ENCODE peak calls at places on chromosomes 7 and 10, in ten cellular contexts. One of them, this sample, is unnamed.

GRCh38 chr7:70208236-70209063 is 610.2 kb downstream of the AUTS2 start:
- DNase-seq in AG04450: no peak
- DNase-seq in A549: no peak
- DNase-seq in upper lobe of right lung: no peak
- DNase-seq in cardiac fibroblast: no peak
- DNase-seq in heart left ventricle: no peak
- DNase-seq in GM12865: no peak
- DNase-seq in uterus: no peak
- DNase-seq in psoas muscle: no peak
- DNase-seq in small intestine: peak
- DNase-seq in this sample: no peak

GRCh38 chr7:16034353-16034752 is 347.9 kb upstream of the MEOX2 start:
- DNase-seq in A549: no peak
- DNase-seq in psoas muscle: no peak
- DNase-seq in GM12865: no peak
- DNase-seq in heart left ventricle: no peak
- DNase-seq in cardiac fibroblast: no peak
- DNase-seq in AG04450: no peak
- DNase-seq in small intestine: no peak
- DNase-seq in upper lobe of right lung: no peak
- DNase-seq in uterus: no peak
- DNase-seq in this sample: no peak

GRCh38 chr10:120788756-120789155 is 62.4 kb upstream of the WDR11 start:
- DNase-seq in upper lobe of right lung: no peak
- DNase-seq in A549: no peak
- DNase-seq in uterus: no peak
- DNase-seq in psoas muscle: no peak
- DNase-seq in AG04450: no peak
- DNase-seq in heart left ventricle: no peak
- DNase-seq in small intestine: no peak
- DNase-seq in GM12865: no peak
- DNase-seq in cardiac fibroblast: no peak
- DNase-seq in this sample: no peak

GRCh38 chr10:51905050-51905449 is 205.7 kb upstream of the CSTF2T start:
- DNase-seq in small intestine: no peak
- DNase-seq in psoas muscle: no peak
- DNase-seq in heart left ventricle: no peak
- DNase-seq in A549: no peak
- DNase-seq in upper lobe of right lung: no peak
- DNase-seq in GM12865: no peak
- DNase-seq in uterus: no peak
- DNase-seq in AG04450: no peak
- DNase-seq in cardiac fibroblast: no peak
- DNase-seq in this sample: no peak

GRCh38 chr10:13990392-13990805 is 340.3 kb downstream of the FRMD4A start:
- DNase-seq in A549: no peak
- DNase-seq in GM12865: no peak
- DNase-seq in heart left ventricle: peak
- DNase-seq in upper lobe of right lung: no peak
- DNase-seq in psoas muscle: peak
- DNase-seq in small intestine: no peak
- DNase-seq in uterus: peak
- DNase-seq in AG04450: no peak
- DNase-seq in cardiac fibroblast: peak
- DNase-seq in this sample: no peak

GRCh38 chr7:102434039-102434481 is 685 bp downstream of the ORAI2 start:
- DNase-seq in uterus: no peak
- DNase-seq in heart left ventricle: no peak
- DNase-seq in upper lobe of right lung: no peak
- DNase-seq in AG04450: no peak
- DNase-seq in small intestine: no peak
- DNase-seq in A549: peak
- DNase-seq in GM12865: no peak
- DNase-seq in psoas muscle: no peak
- DNase-seq in cardiac fibroblast: peak
- DNase-seq in this sample: peak

GRCh38 chr10:110407301-110408170 is 90.2 kb upstream of the DUSP5 start:
- DNase-seq in A549: no peak
- DNase-seq in small intestine: no peak
- DNase-seq in GM12865: no peak
- DNase-seq in AG04450: no peak
- DNase-seq in uterus: no peak
- DNase-seq in psoas muscle: no peak
- DNase-seq in upper lobe of right lung: no peak
- DNase-seq in cardiac fibroblast: no peak
- DNase-seq in heart left ventricle: no peak
- DNase-seq in this sample: no peak

GRCh38 chr10:62911210-62911963 is 95.2 kb upstream of the EGR2 start:
- DNase-seq in uterus: no peak
- DNase-seq in GM12865: no peak
- DNase-seq in psoas muscle: no peak
- DNase-seq in cardiac fibroblast: peak
- DNase-seq in heart left ventricle: no peak
- DNase-seq in A549: no peak
- DNase-seq in small intestine: no peak
- DNase-seq in upper lobe of right lung: no peak
- DNase-seq in AG04450: no peak
- DNase-seq in this sample: no peak

GRCh38 chr7:117095055-117095454 is 141.8 kb downstream of the ST7 start:
- DNase-seq in psoas muscle: no peak
- DNase-seq in GM12865: no peak
- DNase-seq in small intestine: no peak
- DNase-seq in AG04450: no peak
- DNase-seq in cardiac fibroblast: no peak
- DNase-seq in heart left ventricle: no peak
- DNase-seq in A549: no peak
- DNase-seq in upper lobe of right lung: no peak
- DNase-seq in uterus: no peak
- DNase-seq in this sample: no peak

GRCh38 chr10:5565205-5565545 is 40.4 kb downstream of the CALML3 start:
- DNase-seq in small intestine: no peak
- DNase-seq in heart left ventricle: no peak
- DNase-seq in upper lobe of right lung: peak
- DNase-seq in AG04450: no peak
- DNase-seq in A549: no peak
- DNase-seq in uterus: no peak
- DNase-seq in psoas muscle: peak
- DNase-seq in cardiac fibroblast: no peak
- DNase-seq in GM12865: no peak
- DNase-seq in this sample: no peak

GRCh38 chr10:70660722-70661121 is 11.6 kb upstream of the ADAMTS14 start:
- DNase-seq in upper lobe of right lung: no peak
- DNase-seq in heart left ventricle: no peak
- DNase-seq in cardiac fibroblast: no peak
- DNase-seq in GM12865: peak
- DNase-seq in A549: no peak
- DNase-seq in AG04450: no peak
- DNase-seq in psoas muscle: no peak
- DNase-seq in small intestine: no peak
- DNase-seq in uterus: no peak
- DNase-seq in this sample: no peak

GRCh38 chr7:142328006-142328405 is 70.1 kb upstream of the PRSS58 start:
- DNase-seq in GM12865: no peak
- DNase-seq in AG04450: no peak
- DNase-seq in A549: no peak
- DNase-seq in psoas muscle: no peak
- DNase-seq in uterus: no peak
- DNase-seq in upper lobe of right lung: no peak
- DNase-seq in small intestine: no peak
- DNase-seq in heart left ventricle: no peak
- DNase-seq in cardiac fibroblast: no peak
- DNase-seq in this sample: no peak

DNA sequence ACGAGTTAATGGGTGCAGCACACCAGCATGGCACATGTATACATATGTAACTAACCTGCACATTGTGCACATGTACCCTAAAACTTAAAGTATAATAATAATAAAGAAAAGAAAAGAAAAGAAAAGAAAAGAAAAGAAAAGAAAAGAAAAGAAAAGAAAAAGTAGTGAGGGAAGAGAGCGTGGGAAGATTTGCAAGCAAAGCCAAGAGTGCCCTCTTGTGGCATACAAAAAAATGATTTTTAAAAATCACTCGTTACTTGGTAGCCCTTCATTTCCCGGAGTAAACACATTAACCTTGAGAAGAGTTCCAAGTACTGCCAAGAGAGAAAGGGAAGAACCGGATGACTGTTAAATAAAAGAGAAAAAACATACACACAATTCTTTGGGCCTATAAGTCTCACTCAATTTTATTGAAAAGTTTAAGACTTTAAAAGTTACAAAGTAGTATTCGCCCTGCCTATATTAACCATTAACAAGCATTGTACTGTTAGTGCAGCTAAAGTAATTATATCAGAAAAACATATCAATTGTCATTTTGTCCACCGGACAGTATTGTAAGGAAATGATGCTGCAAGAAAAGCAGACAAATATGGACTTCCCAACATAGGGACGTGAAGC is 6.2 kb upstream of the CH25H start:
- DNase-seq in uterus: no peak
- DNase-seq in A549: peak
- DNase-seq in psoas muscle: no peak
- DNase-seq in AG04450: no peak
- DNase-seq in heart left ventricle: no peak
- DNase-seq in small intestine: peak
- DNase-seq in GM12865: peak
- DNase-seq in cardiac fibroblast: peak
- DNase-seq in upper lobe of right lung: no peak
- DNase-seq in this sample: peak
- H3K4me3 ChIP-seq in uterus: no peak
- H3K4me3 ChIP-seq in A549: no peak
- H3K4me3 ChIP-seq in psoas muscle: no peak
- H3K4me3 ChIP-seq in AG04450: no peak
- H3K4me3 ChIP-seq in heart left ventricle: no peak
- H3K4me3 ChIP-seq in small intestine: no peak
- H3K4me3 ChIP-seq in GM12865: no peak
- H3K4me3 ChIP-seq in cardiac fibroblast: no peak
- H3K4me3 ChIP-seq in upper lobe of right lung: no peak
- H3K4me3 ChIP-seq in this sample: no peak

DNA sequence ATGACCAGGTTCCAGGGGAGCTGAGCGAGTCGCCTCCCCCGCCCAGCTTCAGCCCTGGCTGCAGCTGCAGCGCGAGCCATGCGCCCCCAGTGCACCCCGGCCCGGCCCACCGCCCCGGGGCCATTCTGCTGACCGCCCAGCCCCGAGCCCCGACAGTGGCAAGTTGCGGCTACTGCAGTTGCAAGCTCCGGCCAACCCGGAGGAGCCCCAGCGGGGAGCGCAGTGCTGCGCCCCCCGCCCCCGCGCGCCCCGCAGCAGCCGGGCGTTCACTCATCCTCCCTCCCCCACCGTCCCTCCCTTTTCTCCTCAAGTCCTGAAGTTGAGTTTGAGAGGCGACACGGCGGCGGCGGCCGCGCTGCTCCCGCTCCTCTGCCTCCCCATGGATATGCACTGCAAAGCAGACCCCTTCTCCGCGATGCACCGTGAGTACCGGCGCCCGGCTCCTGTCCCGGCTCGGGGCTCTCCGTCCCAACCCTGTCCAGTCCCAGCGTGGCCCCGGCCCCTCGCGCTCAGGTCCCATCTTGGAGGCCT is 565 bp downstream of the PAX2 start:
- DNase-seq in heart left ventricle: no peak
- DNase-seq in GM12865: no peak
- DNase-seq in uterus: no peak
- DNase-seq in upper lobe of right lung: no peak
- DNase-seq in small intestine: no peak
- DNase-seq in psoas muscle: no peak
- DNase-seq in A549: no peak
- DNase-seq in AG04450: no peak
- DNase-seq in cardiac fibroblast: no peak
- DNase-seq in this sample: no peak
- H3K4me3 ChIP-seq in heart left ventricle: peak
- H3K4me3 ChIP-seq in GM12865: no peak
- H3K4me3 ChIP-seq in uterus: no peak
- H3K4me3 ChIP-seq in upper lobe of right lung: no peak
- H3K4me3 ChIP-seq in small intestine: no peak
- H3K4me3 ChIP-seq in psoas muscle: peak
- H3K4me3 ChIP-seq in A549: peak
- H3K4me3 ChIP-seq in AG04450: no peak
- H3K4me3 ChIP-seq in cardiac fibroblast: no peak
- H3K4me3 ChIP-seq in this sample: peak

DNA sequence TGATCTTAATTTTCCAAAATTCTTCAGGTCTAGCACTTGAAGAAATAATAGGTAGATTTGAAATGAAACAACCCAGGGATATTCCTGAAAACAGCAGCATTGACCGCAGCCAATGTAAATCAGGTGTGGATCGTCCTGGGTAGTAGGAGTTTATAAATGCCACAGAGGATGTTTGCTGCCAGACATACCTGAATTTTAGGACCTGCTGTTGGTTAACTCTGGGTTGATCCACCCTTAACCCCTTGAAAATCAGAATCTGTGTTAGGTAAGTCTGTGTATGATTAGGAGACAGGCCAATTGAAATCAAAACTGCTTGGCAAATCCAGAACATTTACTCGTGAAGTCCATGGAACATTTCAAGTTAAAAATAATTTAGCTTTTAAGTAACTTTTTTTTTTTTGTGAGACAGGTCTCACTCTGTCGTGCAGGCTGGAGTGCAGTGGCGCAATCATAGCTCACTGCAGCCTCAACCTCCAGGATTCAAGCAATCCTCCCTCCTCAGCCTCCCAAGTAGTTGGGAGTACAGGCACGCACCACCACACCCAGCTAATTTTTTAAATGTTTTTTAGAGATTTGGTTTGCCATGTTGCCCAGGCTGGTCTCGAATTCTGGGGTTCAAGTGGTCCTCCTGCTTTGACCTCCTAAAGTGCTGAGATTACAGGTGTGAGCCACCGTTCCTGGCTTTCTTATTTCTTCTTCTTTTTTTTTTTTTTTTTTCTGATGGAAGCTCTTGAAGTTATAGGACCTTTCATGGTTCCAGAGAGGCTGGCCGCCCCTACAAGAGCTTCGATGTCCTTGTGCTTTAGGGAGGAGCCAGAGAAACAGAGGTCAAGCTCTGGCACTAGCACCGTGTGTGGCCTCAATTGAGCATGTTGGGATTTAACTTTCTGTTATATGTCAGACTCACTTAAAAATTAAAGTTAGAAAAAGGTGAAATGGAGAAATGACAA is 2.0 kb downstream of the POR start:
- DNase-seq in psoas muscle: no peak
- DNase-seq in small intestine: no peak
- DNase-seq in GM12865: no peak
- DNase-seq in upper lobe of right lung: no peak
- DNase-seq in cardiac fibroblast: no peak
- DNase-seq in uterus: no peak
- DNase-seq in AG04450: no peak
- DNase-seq in heart left ventricle: no peak
- DNase-seq in A549: no peak
- DNase-seq in this sample: no peak
- H3K4me3 ChIP-seq in psoas muscle: peak
- H3K4me3 ChIP-seq in small intestine: no peak
- H3K4me3 ChIP-seq in GM12865: no peak
- H3K4me3 ChIP-seq in upper lobe of right lung: peak
- H3K4me3 ChIP-seq in cardiac fibroblast: no peak
- H3K4me3 ChIP-seq in uterus: no peak
- H3K4me3 ChIP-seq in AG04450: no peak
- H3K4me3 ChIP-seq in heart left ventricle: no peak
- H3K4me3 ChIP-seq in A549: peak
- H3K4me3 ChIP-seq in this sample: no peak

DNA sequence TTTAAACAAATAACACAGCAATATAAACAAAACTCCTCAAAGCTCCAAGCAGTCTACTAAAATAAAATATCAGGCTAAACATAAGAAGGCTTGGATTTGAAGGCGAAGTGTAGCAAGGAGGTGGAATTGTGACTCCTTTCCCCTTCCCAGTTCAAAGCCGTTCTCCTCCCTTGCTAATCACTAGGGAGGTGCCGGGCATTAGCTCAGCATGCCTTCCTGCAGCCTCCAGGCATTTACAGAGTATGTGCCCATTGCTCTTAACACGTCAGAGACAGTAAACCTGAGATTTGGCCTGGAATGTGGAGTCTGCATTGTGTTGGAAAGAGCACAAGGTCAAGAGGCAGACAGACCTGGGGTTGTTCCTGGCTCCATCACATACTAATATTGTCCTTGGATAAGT is 15.6 kb downstream of the CNNM1 start:
- DNase-seq in GM12865: no peak
- DNase-seq in cardiac fibroblast: no peak
- DNase-seq in AG04450: no peak
- DNase-seq in uterus: no peak
- DNase-seq in small intestine: no peak
- DNase-seq in A549: no peak
- DNase-seq in psoas muscle: no peak
- DNase-seq in upper lobe of right lung: no peak
- DNase-seq in heart left ventricle: no peak
- DNase-seq in this sample: no peak
- H3K4me3 ChIP-seq in GM12865: no peak
- H3K4me3 ChIP-seq in cardiac fibroblast: no peak
- H3K4me3 ChIP-seq in AG04450: no peak
- H3K4me3 ChIP-seq in uterus: no peak
- H3K4me3 ChIP-seq in small intestine: no peak
- H3K4me3 ChIP-seq in A549: no peak
- H3K4me3 ChIP-seq in psoas muscle: no peak
- H3K4me3 ChIP-seq in upper lobe of right lung: no peak
- H3K4me3 ChIP-seq in heart left ventricle: no peak
- H3K4me3 ChIP-seq in this sample: no peak

This sample was measured in MM.1S.